ENCODE peak calls at places on chromosomes 11 and 22, in seven cellular contexts. N is SK-N-SH, C is mammary epithelial cell, T is mesothelial cell of epicardium, Y is fibroblast of mammary gland, F is NB4, E is fibroblast of pulmonary artery. V is an unnamed sample.

GRCh38 chr11:8018742-8019631 is 31.9 kb downstream of the EIF3F start:
- DNase-seq in T (peak), E (peak), C (peak), N (peak), Y (peak), F (no peak), V (peak)

GRCh38 chr22:48567213-48567975 is 1260.3 kb downstream of the BRD1 start:
- DNase-seq in Y (no peak), T (no peak), N (peak), F (peak), E (no peak), C (no peak), V (no peak)

GRCh38 chr22:25735657-25736056 is 6.3 kb upstream of the MYO18B start:
- DNase-seq in Y (no peak), N (no peak), E (no peak), C (no peak), F (no peak), T (no peak), V (no peak)

GRCh38 chr11:78985654-78986053 is 411.0 kb upstream of the NARS2 start:
- DNase-seq in Y (no peak), F (no peak), E (no peak), C (no peak), T (no peak), N (peak), V (no peak)

GRCh38 chr22:19988331-19988808 is 28.3 kb downstream of the ARVCF start:
- DNase-seq in T (no peak), Y (no peak), C (no peak), F (no peak), N (no peak), E (no peak), V (no peak)

GRCh38 chr11:44899959-44900358 is 50.7 kb downstream of the TP53I11 start:
- DNase-seq in N (peak), C (peak), Y (peak), F (peak), T (no peak), E (peak), V (no peak)

GRCh38 chr11:107018902-107019493 is 722 bp upstream of the GUCY1A2 start:
- DNase-seq in F (no peak), T (peak), E (peak), C (peak), Y (peak), N (peak), V (peak)

GRCh38 chr11:35073691-35074382 is 65.1 kb upstream of the CD44 start:
- DNase-seq in E (peak), T (no peak), N (no peak), Y (peak), C (peak), F (peak), V (no peak)

GRCh38 chr22:33867118-33867863 is 53.0 kb downstream of the LARGE1 start:
- DNase-seq in T (no peak), F (peak), Y (peak), N (no peak), E (peak), C (no peak), V (no peak)

GRCh38 chr11:28822596-28822995 is 714.4 kb downstream of the METTL15 start:
- DNase-seq in Y (no peak), F (no peak), C (peak), T (no peak), E (no peak), N (no peak), V (no peak)

GRCh38 chr11:26332572-26332915 is 614 bp downstream of the ANO3 start:
- DNase-seq in N (no peak), F (no peak), E (peak), Y (peak), C (no peak), T (no peak), V (no peak)

GRCh38 chr11:57318178-57318577 is 6.6 kb downstream of the TNKS1BP1 start:
- DNase-seq in T (no peak), F (no peak), N (no peak), C (no peak), Y (peak), E (peak), V (no peak)

GRCh38 chr22:24948356-24949202 is 2.1 kb upstream of the LHFPL7 start:
- DNase-seq in E (no peak), N (no peak), T (no peak), F (no peak), C (no peak), Y (no peak), V (no peak)

GRCh38 chr11:131441398-131441797 is 71.0 kb downstream of the NTM start:
- DNase-seq in F (no peak), E (no peak), C (no peak), T (no peak), N (peak), Y (no peak), V (no peak)

GRCh38 chr22:25176175-25176574 is 23.5 kb upstream of the CRYBB3 start:
- DNase-seq in C (peak), N (no peak), T (no peak), F (no peak), E (no peak), Y (no peak), V (no peak)

GRCh38 chr22:39528080-39528661 is 4.4 kb downstream of the RPS19BP1 start:
- DNase-seq in E (no peak), C (no peak), Y (no peak), F (no peak), N (peak), T (no peak), V (peak)

GRCh38 chr11:742156-742546 is 5.1 kb upstream of the TALDO1 start:
- DNase-seq in C (no peak), F (no peak), E (no peak), Y (no peak), N (no peak), T (no peak), V (no peak)

GRCh38 chr11:2999464-2999998 is 7.4 kb upstream of the NAP1L4 start:
- DNase-seq in Y (no peak), E (no peak), F (no peak), C (no peak), N (no peak), T (no peak), V (no peak)

GRCh38 chr22:41487037-41487963 is 18.4 kb downstream of the ACO2 start:
- DNase-seq in C (no peak), F (no peak), E (no peak), T (no peak), Y (no peak), N (no peak), V (no peak)

GRCh38 chr22:48607901-48608650 is 1219.6 kb downstream of the BRD1 start:
- DNase-seq in F (peak), Y (no peak), N (no peak), C (no peak), T (no peak), E (no peak), V (no peak)

GRCh38 chr11:63841554-63841953 is 2.6 kb downstream of the MARK2 start:
- DNase-seq in Y (no peak), C (peak), F (no peak), E (peak), T (no peak), N (no peak), V (no peak)

GRCh38 chr22:46149493-46149997 is 781 bp upstream of the PPARA start:
- DNase-seq in E (peak), C (no peak), F (peak), Y (no peak), T (no peak), N (no peak), V (peak)

GRCh38 chr11:86740628-86741488 is 59.5 kb upstream of the PRSS23 start:
- DNase-seq in E (peak), F (peak), T (no peak), Y (peak), N (no peak), C (peak), V (no peak)

GRCh38 chr11:31106326-31106725 is 263.2 kb downstream of the DCDC1 start:
- DNase-seq in E (no peak), Y (no peak), F (no peak), T (no peak), C (no peak), N (no peak), V (no peak)

GRCh38 chr11:123145220-123145619 is 49.8 kb downstream of the CLMP start:
- DNase-seq in T (no peak), F (peak), Y (peak), E (peak), N (peak), C (peak), V (no peak)

GRCh38 chr22:19960491-19961200 is 19.0 kb upstream of the TXNRD2 start:
- DNase-seq in C (no peak), T (no peak), E (no peak), F (no peak), N (peak), Y (no peak), V (no peak)

GRCh38 chr22:49404576-49405199 is 423.0 kb downstream of the BRD1 start:
- DNase-seq in E (no peak), Y (no peak), C (no peak), N (no peak), F (peak), T (no peak), V (no peak)

GRCh38 chr11:122393209-122393850 is 262.2 kb upstream of the UBASH3B start:
- DNase-seq in F (peak), Y (no peak), C (no peak), T (no peak), E (peak), N (no peak), V (no peak)

GRCh38 chr22:30821381-30821780 is 126.7 kb downstream of the OSBP2 start:
- DNase-seq in C (no peak), T (no peak), Y (no peak), E (no peak), F (no peak), N (no peak), V (no peak)

GRCh38 chr11:43955381-43956118 is 13.1 kb downstream of the C11orf96 start:
- DNase-seq in C (peak), N (no peak), T (no peak), E (peak), Y (peak), F (no peak), V (no peak)

GRCh38 chr11:129861702-129862107 is 33.7 kb downstream of the NFRKB start:
- DNase-seq in F (no peak), N (no peak), C (peak), T (peak), E (peak), Y (peak), V (no peak)

GRCh38 chr11:10314199-10315072 is 9.6 kb downstream of the ADM start:
- DNase-seq in C (peak), T (no peak), F (peak), E (peak), N (no peak), Y (peak), V (peak)

GRCh38 chr22:26461188-26461810 is 22.3 kb downstream of the HPS4 start:
- DNase-seq in C (peak), E (peak), N (peak), T (no peak), F (peak), Y (peak), V (peak)

GRCh38 chr11:42552786-42553185 is 759.0 kb upstream of the API5 start:
- DNase-seq in C (peak), F (no peak), E (peak), N (no peak), Y (peak), T (no peak), V (no peak)

GRCh38 chr11:38481391-38481790 is 1883.4 kb upstream of the RAG2 start:
- DNase-seq in C (no peak), Y (no peak), E (no peak), N (no peak), F (no peak), T (no peak), V (no peak)

GRCh38 chr11:108562746-108563581 is 30.6 kb downstream of the EXPH5 start:
- DNase-seq in Y (no peak), C (peak), E (no peak), F (peak), N (no peak), T (no peak), V (no peak)

GRCh38 chr11:70761094-70761905 is 363.0 kb downstream of the CTTN start:
- DNase-seq in C (no peak), Y (no peak), E (no peak), N (no peak), F (peak), T (no peak), V (no peak)
- TF ChIP-seq CTCF in C (no peak), Y (peak), E (no peak), N (no peak), F (peak), T (no peak), V (no peak)

GRCh38 chr11:20049231-20049630 is 111.0 kb downstream of the DBX1 start:
- DNase-seq in C (no peak), Y (no peak), T (no peak), F (no peak), E (peak), N (no peak), V (no peak)
- TF ChIP-seq CTCF in C (no peak), Y (no peak), T (no peak), F (no peak), E (no peak), N (no peak), V (no peak)

GRCh38 chr11:96035031-96035743 is 111.3 kb upstream of the MTMR2 start:
- DNase-seq in E (no peak), F (no peak), C (no peak), N (no peak), Y (no peak), T (no peak), V (no peak)

GRCh38 chr11:96036863-96037262 is 113.0 kb upstream of the MTMR2 start:
- DNase-seq in F (no peak), N (no peak), E (no peak), C (no peak), T (no peak), Y (no peak), V (no peak)

GRCh38 chr11:96033569-96033968 is 109.7 kb upstream of the MTMR2 start:
- DNase-seq in T (no peak), F (no peak), E (no peak), C (no peak), Y (no peak), N (no peak), V (no peak)

GRCh38 chr11:96035744-96036087 is 111.8 kb upstream of the MTMR2 start:
- DNase-seq in F (no peak), N (no peak), E (no peak), T (no peak), Y (no peak), C (no peak), V (no peak)

DNA sequence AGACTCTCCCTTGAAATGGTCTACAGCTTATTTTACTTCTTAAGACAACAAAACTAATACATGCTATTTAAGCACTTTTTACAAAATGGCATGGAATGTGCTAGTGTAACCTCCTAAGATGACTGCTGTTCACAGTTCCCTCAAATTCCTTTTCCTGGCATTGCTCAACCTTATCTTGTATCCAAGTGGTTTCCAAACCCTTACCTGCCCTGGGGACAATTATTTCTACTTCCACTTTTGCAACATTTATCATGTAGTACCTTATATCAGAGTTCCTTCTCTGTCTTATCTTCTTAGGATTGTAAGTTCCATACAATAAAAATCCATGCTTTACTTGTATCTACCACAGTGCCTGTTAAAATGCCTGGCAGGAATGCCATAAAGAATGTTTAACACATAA is 109.1 kb upstream of the MTMR2 start:
- DNase-seq in F (no peak), N (no peak), E (no peak), T (no peak), C (no peak), Y (no peak), V (no peak)
- TF ChIP-seq CTCF in F (no peak), N (no peak), E (no peak), T (no peak), C (no peak), Y (no peak), V (no peak)

DNA sequence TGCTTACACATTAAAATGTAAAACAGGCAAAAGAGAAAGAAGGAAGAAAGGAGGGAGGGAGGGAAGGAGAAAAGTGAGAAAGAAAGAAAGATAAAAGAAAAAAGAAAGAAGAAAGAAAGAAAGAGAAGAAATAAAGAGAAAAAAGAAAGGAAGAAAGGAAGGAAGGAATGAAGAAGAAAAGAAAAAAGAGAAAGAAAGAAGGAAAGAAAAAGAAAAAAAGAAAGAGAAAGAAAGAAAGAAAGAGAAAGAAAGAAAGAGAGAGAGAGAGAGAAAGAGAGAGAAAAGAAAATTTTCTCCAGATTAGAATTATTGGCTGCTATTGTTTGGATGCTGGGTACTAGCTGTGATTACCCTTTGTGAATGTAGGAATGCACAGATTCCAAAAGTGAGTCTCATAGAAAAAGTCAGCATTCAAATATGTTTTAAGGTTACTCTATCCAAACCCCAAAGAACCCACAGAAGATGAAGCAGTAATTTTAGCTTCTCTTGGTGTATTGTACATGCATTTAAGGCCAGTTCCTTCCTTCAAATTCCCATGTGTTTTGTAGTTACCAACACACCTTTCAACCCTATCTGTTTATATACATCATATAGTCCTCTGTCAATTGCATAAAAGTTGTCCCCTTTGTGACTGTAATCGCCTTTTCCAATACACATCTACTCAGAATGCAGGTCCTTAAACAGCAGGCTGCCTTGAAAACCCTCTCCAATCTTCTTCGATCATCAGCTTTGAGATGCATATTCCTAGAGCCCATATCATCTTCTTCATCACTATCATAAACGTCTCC is 789 bp upstream of the FAM111A start:
- DNase-seq in N (no peak), F (no peak), E (peak), Y (peak), C (peak), T (no peak), V (no peak)
- TF ChIP-seq CTCF in N (no peak), F (no peak), E (no peak), Y (no peak), C (no peak), T (no peak), V (no peak)

DNA sequence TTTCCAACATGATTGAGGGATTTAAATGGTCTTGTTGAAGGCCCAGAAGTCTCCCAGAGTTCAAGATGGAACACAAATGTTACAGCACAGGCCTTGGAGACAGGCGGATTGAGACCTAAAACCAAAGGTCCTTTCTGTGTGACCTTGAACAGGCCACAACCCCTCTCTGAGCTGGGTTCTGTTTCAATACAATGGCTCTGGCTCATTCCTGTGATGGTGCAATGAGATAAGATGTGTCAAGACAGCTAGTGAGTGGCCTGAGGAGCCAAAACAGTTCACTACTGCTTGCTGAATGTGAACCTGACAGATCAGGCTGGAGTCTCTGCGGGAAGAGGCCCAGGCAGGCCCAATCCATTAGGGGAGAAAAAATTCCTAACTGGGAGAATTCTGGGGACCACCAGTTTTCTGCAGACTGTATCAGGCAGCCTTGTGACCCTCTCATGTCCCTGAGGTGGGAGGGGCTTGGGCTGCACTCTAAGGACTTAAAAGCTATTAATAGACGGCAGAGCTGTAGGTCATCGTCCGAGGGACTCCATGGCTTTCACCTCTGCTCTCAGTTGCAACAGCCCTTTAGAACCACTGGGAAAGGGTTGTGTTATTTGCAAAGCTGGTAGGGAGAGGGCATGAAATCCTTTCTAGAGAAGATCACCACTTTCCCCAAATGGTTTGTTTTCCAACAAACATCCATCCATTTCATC is 126.1 kb upstream of the TEAD1 start:
- DNase-seq in E (no peak), T (no peak), N (no peak), C (no peak), Y (no peak), F (no peak), V (no peak)
- TF ChIP-seq CTCF in E (no peak), T (no peak), N (no peak), C (no peak), Y (no peak), F (no peak), V (no peak)

GRCh38 chr11:69155302-69156198 is at the start of gene SMIM38:
- DNase-seq in E (no peak), N (no peak), C (no peak), F (no peak), Y (no peak), T (no peak), V (peak)
- TF ChIP-seq CTCF in E (no peak), N (no peak), C (no peak), F (no peak), Y (no peak), T (no peak), V (no peak)

GRCh38 chr11:66744485-66745355 is 15.7 kb upstream of the SPTBN2 start:
- DNase-seq in Y (peak), E (peak), N (peak), T (peak), F (peak), C (peak), V (peak)
- TF ChIP-seq CTCF in Y (no peak), E (no peak), N (no peak), T (no peak), F (no peak), C (no peak), V (peak)

DNA sequence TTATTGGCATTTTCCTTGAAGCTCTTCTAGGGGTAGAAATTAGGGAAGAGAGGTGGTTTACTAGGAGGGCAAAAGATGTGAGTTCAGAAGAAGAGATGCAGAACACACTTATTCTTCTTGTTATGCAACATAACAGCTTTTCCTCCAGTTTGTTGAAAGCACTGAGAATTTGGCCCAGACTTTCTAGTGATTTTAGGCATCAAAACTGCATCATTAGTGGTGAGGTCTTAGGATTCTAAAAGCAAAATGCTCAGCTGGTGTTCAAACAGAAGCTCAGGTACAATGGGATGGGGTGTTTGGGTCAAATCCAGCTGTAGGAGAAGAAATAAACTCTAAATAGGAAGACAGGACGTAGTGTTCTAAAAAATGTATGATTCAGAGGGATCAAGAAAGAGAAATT is 221.1 kb downstream of the OPCML start:
- DNase-seq in C (no peak), Y (no peak), E (no peak), N (no peak), T (no peak), F (no peak), V (no peak)
- TF ChIP-seq CTCF in C (no peak), Y (no peak), E (no peak), N (no peak), T (no peak), F (no peak), V (no peak)

V was measured in GM13976.